ENCODE peak calls at places on chromosomes 7 and 10, in eight cellular contexts. C is A549; B is NT2/D1; X is heart left ventricle; T is esophagus muscularis mucosa; P is K562; Y is GM23338; A is CD8-positive, alpha-beta T cell. I is an unnamed sample. For H3K4me1, the result is how much of the 10 kb centered on the place peaks cover.

GRCh38 chr7:91267558-91267955 is 3.3 kb downstream of the FZD1 start:
- DNase-seq in A (no peak), Y (no peak), C (no peak), X (no peak), B (no peak), T (no peak), P (no peak), I (no peak)

GRCh38 chr7:97971120-97971989 is 18.6 kb downstream of the OCM2 start:
- DNase-seq in P (peak), T (no peak), C (peak), Y (peak), A (peak), X (no peak), B (no peak), I (no peak)

GRCh38 chr10:6140141-6140841 is 51.5 kb downstream of the RBM17 start:
- DNase-seq in T (no peak), P (no peak), X (no peak), Y (peak), A (no peak), B (no peak), C (no peak), I (no peak)

GRCh38 chr7:158957921-158958471 is 101.6 kb downstream of the DYNC2I1 start:
- DNase-seq in X (no peak), C (no peak), A (no peak), P (peak), T (no peak), B (no peak), Y (peak), I (no peak)

GRCh38 chr7:154304231-154304630 is 252.0 kb downstream of the DPP6 start:
- DNase-seq in X (no peak), P (no peak), C (no peak), B (no peak), A (no peak), T (no peak), Y (no peak), I (no peak)

GRCh38 chr7:2621061-2621828 is 10.5 kb upstream of the TTYH3 start:
- DNase-seq in C (no peak), Y (peak), B (no peak), X (peak), A (no peak), T (no peak), P (peak), I (peak)

GRCh38 chr10:131137223-131137622 is 174.3 kb downstream of the TCERG1L start:
- DNase-seq in Y (no peak), A (no peak), T (no peak), X (no peak), B (no peak), P (no peak), C (no peak), I (no peak)

GRCh38 chr7:38102486-38102885 is 75.6 kb upstream of the STARD3NL start:
- DNase-seq in P (no peak), A (no peak), Y (no peak), T (no peak), B (no peak), X (no peak), C (no peak), I (no peak)

GRCh38 chr10:132517951-132518521 is 19.6 kb upstream of the INPP5A start:
- DNase-seq in T (no peak), X (peak), P (no peak), Y (peak), C (no peak), A (no peak), B (no peak), I (peak)

GRCh38 chr10:133272301-133272963 is 4.2 kb downstream of the ADAM8 start:
- DNase-seq in T (no peak), Y (no peak), X (peak), P (no peak), A (no peak), B (no peak), C (no peak), I (no peak)

GRCh38 chr7:159091480-159092475 is 52.9 kb downstream of the VIPR2 start:
- DNase-seq in B (no peak), A (no peak), Y (no peak), C (no peak), P (no peak), T (no peak), X (peak), I (no peak)

GRCh38 chr7:135965602-135966001 is 11.6 kb downstream of the MTPN start:
- DNase-seq in Y (no peak), P (no peak), X (no peak), T (no peak), A (no peak), C (no peak), B (no peak), I (no peak)

GRCh38 chr7:122014697-122015096 is 129.4 kb downstream of the AASS start:
- DNase-seq in A (no peak), B (no peak), T (no peak), X (no peak), C (no peak), P (no peak), Y (no peak), I (no peak)

GRCh38 chr7:130909161-130909836 is 175.3 kb upstream of the KLF14 start:
- DNase-seq in X (no peak), B (no peak), A (no peak), P (no peak), C (no peak), T (no peak), Y (no peak), I (peak)

GRCh38 chr7:138837627-138838026 is 39.6 kb upstream of the ATP6V0A4 start:
- DNase-seq in A (no peak), Y (no peak), B (no peak), T (no peak), C (no peak), P (no peak), X (peak), I (no peak)

GRCh38 chr7:22219036-22219435 is 137.9 kb downstream of the RAPGEF5 start:
- DNase-seq in P (no peak), T (no peak), A (no peak), C (no peak), X (no peak), B (no peak), Y (no peak), I (no peak)

GRCh38 chr10:19245889-19246841 is 197.6 kb downstream of the MALRD1 start:
- DNase-seq in P (no peak), B (no peak), Y (no peak), X (no peak), C (no peak), A (no peak), T (no peak), I (no peak)

GRCh38 chr10:104350146-104350635 is 3.4 kb upstream of the CFAP58 start:
- DNase-seq in A (no peak), P (peak), C (peak), X (no peak), T (no peak), B (no peak), Y (peak), I (no peak)

GRCh38 chr7:18693401-18693800 is 197.9 kb downstream of the HDAC9 start:
- DNase-seq in B (peak), T (no peak), X (no peak), A (no peak), C (peak), P (peak), Y (peak), I (peak)

GRCh38 chr10:103564116-103564501 is 70.6 kb downstream of the NEURL1 start:
- DNase-seq in Y (no peak), A (no peak), X (no peak), C (no peak), T (no peak), P (no peak), B (no peak), I (no peak)

GRCh38 chr7:99618726-99619125 is 2.0 kb downstream of the ZSCAN25 start:
- DNase-seq in P (no peak), X (no peak), Y (no peak), A (no peak), T (no peak), B (no peak), C (peak), I (peak)

GRCh38 chr7:128381161-128381821 is 19.8 kb upstream of the PRRT4 start:
- DNase-seq in B (no peak), A (no peak), C (no peak), X (no peak), P (peak), Y (peak), T (no peak), I (no peak)

GRCh38 chr10:72087969-72088878 is at the start of gene SPOCK2:
- DNase-seq in C (no peak), B (no peak), X (no peak), A (peak), P (no peak), T (no peak), Y (peak), I (no peak)

GRCh38 chr7:149171894-149172533 is 23.3 kb upstream of the ZNF282 start:
- DNase-seq in C (peak), X (no peak), B (no peak), P (no peak), Y (no peak), T (no peak), A (no peak), I (no peak)

GRCh38 chr10:63515002-63515763 is 6.0 kb upstream of the REEP3 start:
- DNase-seq in X (no peak), Y (peak), B (peak), C (peak), A (no peak), T (no peak), P (peak), I (peak)

GRCh38 chr10:22573820-22574569 is 140.4 kb downstream of the PIP4K2A start:
- DNase-seq in A (peak), Y (peak), C (peak), B (peak), X (no peak), T (no peak), P (peak), I (peak)

GRCh38 chr7:28686418-28686800 is 271.7 kb downstream of the TRIL start:
- DNase-seq in A (no peak), P (peak), X (no peak), T (no peak), C (peak), Y (peak), B (peak), I (no peak)

GRCh38 chr10:96670786-96671185 is 49.5 kb downstream of the PIK3AP1 start:
- DNase-seq in P (no peak), B (no peak), T (no peak), C (peak), X (no peak), A (no peak), Y (no peak), I (peak)

GRCh38 chr10:103783686-103784085 is 71.7 kb downstream of the SH3PXD2A start:
- DNase-seq in B (no peak), X (no peak), Y (no peak), T (no peak), P (no peak), A (no peak), C (no peak), I (no peak)

GRCh38 chr7:12633589-12633988 is 53.8 kb upstream of the ARL4A start:
- DNase-seq in T (no peak), X (no peak), A (no peak), P (no peak), Y (no peak), B (no peak), C (no peak), I (no peak)

GRCh38 chr10:43305881-43306280 is 39.0 kb upstream of the RASGEF1A start:
- DNase-seq in T (no peak), X (no peak), B (no peak), P (no peak), A (no peak), Y (no peak), C (peak), I (no peak)

GRCh38 chr7:100895956-100896742 is 461 bp upstream of the ACHE start:
- DNase-seq in X (peak), P (peak), T (no peak), A (no peak), C (peak), Y (peak), B (no peak), I (no peak)

GRCh38 chr10:94546616-94547175 is 1.1 kb downstream of the HELLS start:
- DNase-seq in P (peak), C (no peak), Y (no peak), B (no peak), X (no peak), T (no peak), A (no peak), I (peak)
- H3K4me3 ChIP-seq in P (peak), C (peak), Y (peak), B (peak), X (no peak), T (peak), A (peak), I (peak)

GRCh38 chr10:70585555-70586243 is 16.8 kb downstream of the PRF1 start:
- DNase-seq in X (no peak), T (no peak), A (no peak), Y (no peak), B (no peak), P (no peak), C (no peak), I (no peak)
- H3K4me1 ChIP-seq in X (under half), T (under half), A (under half), Y (under half), B (under half), P (under half), C (under half), I (under half)

GRCh38 chr7:157564518-157565177 is 227.8 kb downstream of the DNAJB6 start:
- DNase-seq in X (peak), C (no peak), P (no peak), Y (no peak), B (no peak), T (no peak), A (no peak), I (peak)
- H3K4me3 ChIP-seq in X (no peak), C (no peak), P (no peak), Y (no peak), B (no peak), T (no peak), A (no peak), I (no peak)

GRCh38 chr10:34704526-34705184 is 110.4 kb downstream of the PARD3 start:
- DNase-seq in B (no peak), Y (no peak), P (no peak), T (no peak), C (no peak), A (no peak), X (no peak), I (no peak)
- H3K4me1 ChIP-seq in B (under half), Y (under half), P (under half), T (half or more), C (half or more), A (under half), X (half or more), I (under half)

GRCh38 chr10:70255329-70256299 is 22.4 kb upstream of the PPA1 start:
- DNase-seq in B (no peak), A (no peak), P (peak), C (no peak), X (no peak), T (no peak), Y (peak), I (peak)
- H3K4me3 ChIP-seq in B (no peak), A (peak), P (no peak), C (no peak), X (peak), T (peak), Y (no peak), I (no peak)

GRCh38 chr10:79156334-79157274 is 87.8 kb downstream of the ZMIZ1 start:
- DNase-seq in A (no peak), C (no peak), T (no peak), Y (no peak), B (no peak), P (no peak), X (peak), I (no peak)
- H3K4me1 ChIP-seq in A (under half), C (half or more), T (half or more), Y (under half), B (under half), P (under half), X (half or more), I (half or more)